ENCODE peak calls at places on chromosomes 2 and 18, in four cellular contexts. Q is NCI-H1417, N is psoas muscle, K is HT1080. L is an unnamed sample.

GRCh38 chr2:62505109-62505508 is 886 bp downstream of the TMEM17 start:
- DNase-seq in Q (no peak), N (no peak), K (no peak), L (no peak)

GRCh38 chr2:177239934-177240600 is 24.5 kb downstream of the NFE2L2 start:
- DNase-seq in Q (peak; percentile 4), N (no peak), K (peak; percentile 85), L (no peak)

GRCh38 chr2:10762651-10763460 is 41.4 kb downstream of the ATP6V1C2 start:
- DNase-seq in Q (no peak), N (no peak), K (peak; percentile 14), L (peak; percentile 56)

GRCh38 chr2:158394453-158394852 is 62.1 kb downstream of the CCDC148 start:
- DNase-seq in Q (no peak), N (no peak), K (no peak), L (no peak)

GRCh38 chr2:60707750-60708371 is 48.2 kb upstream of the PAPOLG start:
- DNase-seq in Q (peak; percentile 71), N (no peak), K (peak; percentile 26), L (no peak)

GRCh38 chr2:20457027-20457426 is 10.2 kb downstream of the RHOB start:
- DNase-seq in Q (no peak), N (no peak), K (no peak), L (no peak)

GRCh38 chr2:235685024-235685721 is 191.3 kb downstream of the AGAP1 start:
- DNase-seq in Q (no peak), N (no peak), K (no peak), L (no peak)

GRCh38 chr2:86078801-86079545 is 26.7 kb downstream of the POLR1A start:
- DNase-seq in Q (no peak), N (no peak), K (no peak), L (no peak)

GRCh38 chr2:138830547-138830946 is 50.4 kb upstream of the NXPH2 start:
- DNase-seq in Q (no peak), N (no peak), K (no peak), L (no peak)

GRCh38 chr2:76850969-76851368 is 671.2 kb downstream of the LRRTM4 start:
- DNase-seq in Q (peak; percentile 79), N (no peak), K (no peak), L (no peak)

GRCh38 chr2:53233759-53234547 is 533.7 kb upstream of the CHAC2 start:
- DNase-seq in Q (peak; percentile 35), N (no peak), K (no peak), L (no peak)

GRCh38 chr2:203022751-203023150 is 8.1 kb downstream of the NBEAL1 start:
- DNase-seq in Q (no peak), N (no peak), K (no peak), L (no peak)

GRCh38 chr2:234308073-234308813 is 188.6 kb downstream of the ARL4C start:
- DNase-seq in Q (no peak), N (no peak), K (peak; percentile 91), L (no peak)

GRCh38 chr18:63850010-63850409 is 37.5 kb upstream of the SERPINB2 start:
- DNase-seq in Q (no peak), N (no peak), K (peak; percentile 52), L (no peak)

GRCh38 chr18:32588191-32588590 is 117.5 kb upstream of the GAREM1 start:
- DNase-seq in Q (no peak), N (no peak), K (no peak), L (no peak)

GRCh38 chr2:113762377-113763118 is 6.1 kb upstream of the SLC35F5 start:
- DNase-seq in Q (no peak), N (no peak), K (peak; percentile 74), L (no peak)

GRCh38 chr2:73080321-73081131 is 9.0 kb upstream of the SFXN5 start:
- DNase-seq in Q (no peak), N (no peak), K (no peak), L (no peak)

GRCh38 chr18:77086656-77087390 is 45.8 kb downstream of the MBP start:
- DNase-seq in Q (no peak), N (peak; percentile 42), K (no peak), L (peak; percentile 71)

GRCh38 chr2:84874381-84875212 is 6.3 kb downstream of the TRABD2A start:
- DNase-seq in Q (no peak), N (no peak), K (no peak), L (no peak)

GRCh38 chr2:158025263-158025996 is 76.2 kb upstream of the UPP2 start:
- DNase-seq in Q (no peak), N (no peak), K (peak; percentile 34), L (no peak)

GRCh38 chr18:34350778-34351177 is 126.1 kb upstream of the NOL4 start:
- DNase-seq in Q (no peak), N (no peak), K (no peak), L (no peak)

GRCh38 chr2:131641414-131642206 is 113.9 kb downstream of the CCDC74A start:
- DNase-seq in Q (no peak), N (no peak), K (peak; percentile 85), L (no peak)

GRCh38 chr18:7908686-7909299 is 341.7 kb downstream of the PTPRM start:
- DNase-seq in Q (peak; percentile 71), N (no peak), K (no peak), L (no peak)

GRCh38 chr2:120773186-120773800 is 37.6 kb downstream of the GLI2 start:
- DNase-seq in Q (no peak), N (peak; percentile 6), K (no peak), L (peak; percentile 15)

GRCh38 chr2:25707927-25708326 is 34.5 kb upstream of the DTNB start:
- DNase-seq in Q (no peak), N (no peak), K (no peak), L (no peak)

GRCh38 chr2:24491626-24492282 is 700 bp downstream of the NCOA1 start:
- DNase-seq in Q (peak; percentile 45), N (peak; percentile 66), K (peak; percentile 32), L (peak; percentile 77)

GRCh38 chr2:109475531-109476210 is 138.1 kb downstream of the SEPTIN10 start:
- DNase-seq in Q (no peak), N (no peak), K (peak; percentile 20), L (no peak)

GRCh38 chr2:172513935-172514586 is 41.8 kb upstream of the PDK1 start:
- DNase-seq in Q (no peak), N (no peak), K (no peak), L (peak; percentile 30)

GRCh38 chr2:109330056-109330455 is 201.1 kb downstream of the SH3RF3 start:
- DNase-seq in Q (no peak), N (no peak), K (peak; percentile 15), L (no peak)

GRCh38 chr2:43288417-43289305 is 62.3 kb upstream of the ZFP36L2 start:
- DNase-seq in Q (no peak), N (no peak), K (no peak), L (no peak)

GRCh38 chr2:189698020-189698887 is 23.8 kb downstream of the ANKAR start:
- DNase-seq in Q (no peak), N (no peak), K (no peak), L (no peak)

GRCh38 chr2:45806563-45807358 is 155.3 kb downstream of the PRKCE start:
- DNase-seq in Q (no peak), N (no peak), K (no peak), L (no peak)

GRCh38 chr2:215626812-215627281 is 191.0 kb upstream of the FN1 start:
- DNase-seq in Q (no peak), N (no peak), K (no peak), L (no peak)

GRCh38 chr2:239268549-239268948 is 132.3 kb downstream of the HDAC4 start:
- DNase-seq in Q (no peak), N (no peak), K (no peak), L (no peak)

GRCh38 chr2:203201426-203201825 is 37.4 kb upstream of the CYP20A1 start:
- DNase-seq in Q (no peak), N (no peak), K (no peak), L (no peak)

GRCh38 chr2:47077442-47078117 is 77.5 kb downstream of the STPG4 start:
- DNase-seq in Q (no peak), N (no peak), K (no peak), L (no peak)

GRCh38 chr2:238684362-238685326 is 163.2 kb upstream of the TWIST2 start:
- DNase-seq in Q (no peak), N (peak; percentile 62), K (peak; percentile 86), L (peak; percentile 25)

GRCh38 chr2:196404276-196404675 is 232.9 kb upstream of the STK17B start:
- DNase-seq in Q (no peak), N (no peak), K (no peak), L (no peak)